ENCODE peak calls at places on chromosome 22, in seven cellular contexts. N is neuronal stem cell, V is SK-N-SH, U is testis, O is tibial nerve, A is Peyer's patch, X is HAP-1. Y is an unnamed sample. For H3K4me1 and H3K9me3, the result is how much of the 10 kb centered on the place peaks cover.

GRCh38 chr22:26124991-26125725 is 44.1 kb upstream of the SEZ6L start:
- DNase-seq in N (no peak), V (no peak), U (no peak), O (no peak), A (no peak), X (no peak), Y (no peak)

GRCh38 chr22:23067691-23068090 is 2.6 kb upstream of the GNAZ start:
- DNase-seq in N (no peak), V (no peak), U (no peak), O (no peak), A (no peak), X (no peak), Y (no peak)

GRCh38 chr22:40023226-40023925 is 28.6 kb downstream of the FAM83F start:
- DNase-seq in N (no peak), V (no peak), U (no peak), O (no peak), A (no peak), X (no peak), Y (no peak)

GRCh38 chr22:30459206-30460052 is 12.4 kb downstream of the SEC14L3 start:
- DNase-seq in N (peak), V (no peak), U (no peak), O (no peak), A (no peak), X (no peak), Y (no peak)

GRCh38 chr22:27436591-27436990 is 365.0 kb downstream of the MN1 start:
- DNase-seq in N (no peak), V (no peak), U (no peak), O (no peak), A (no peak), X (no peak), Y (no peak)

GRCh38 chr22:27218521-27218920 is 561.1 kb downstream of the MIAT start:
- DNase-seq in N (no peak), V (peak), U (peak), O (no peak), A (no peak), X (no peak), Y (no peak)

GRCh38 chr22:31247726-31248125 is 35.6 kb downstream of the LIMK2 start:
- DNase-seq in N (no peak), V (peak), U (no peak), O (no peak), A (no peak), X (no peak), Y (no peak)

GRCh38 chr22:23925020-23925606 is 30.9 kb downstream of the MIF start:
- DNase-seq in N (no peak), V (no peak), U (no peak), O (no peak), A (no peak), X (no peak), Y (no peak)

GRCh38 chr22:38468761-38469305 is 937 bp downstream of the KDELR3 start:
- DNase-seq in N (no peak), V (no peak), U (no peak), O (no peak), A (no peak), X (no peak), Y (no peak)

GRCh38 chr22:26170795-26171194 is 1.5 kb downstream of the SEZ6L start:
- DNase-seq in N (peak), V (peak), U (peak), O (no peak), A (no peak), X (no peak), Y (no peak)

GRCh38 chr22:33210129-33210784 is 152.1 kb upstream of the SYN3 start:
- DNase-seq in N (peak), V (peak), U (peak), O (no peak), A (no peak), X (peak), Y (peak)

GRCh38 chr22:30354644-30355043 is 2.0 kb downstream of the SF3A1 start:
- DNase-seq in N (no peak), V (no peak), U (no peak), O (no peak), A (no peak), X (no peak), Y (no peak)

GRCh38 chr22:49026476-49027121 is 801.1 kb downstream of the BRD1 start:
- DNase-seq in N (no peak), V (peak), U (peak), O (no peak), A (no peak), X (no peak), Y (no peak)

GRCh38 chr22:49028111-49028510 is 799.6 kb downstream of the BRD1 start:
- DNase-seq in N (no peak), V (no peak), U (no peak), O (no peak), A (no peak), X (no peak), Y (no peak)

GRCh38 chr22:49024775-49025440 is 802.8 kb downstream of the BRD1 start:
- DNase-seq in N (no peak), V (no peak), U (no peak), O (no peak), A (no peak), X (no peak), Y (no peak)

GRCh38 chr22:49025791-49026475 is 801.7 kb downstream of the BRD1 start:
- DNase-seq in N (no peak), V (no peak), U (no peak), O (no peak), A (no peak), X (no peak), Y (no peak)

GRCh38 chr22:49027122-49027670 is 800.5 kb downstream of the BRD1 start:
- DNase-seq in N (no peak), V (no peak), U (no peak), O (no peak), A (no peak), X (no peak), Y (no peak)
- H3K4me1 ChIP-seq in N (under half), V (under half), U (under half), O (under half), A (under half), X (under half), Y (under half)

GRCh38 chr22:46263208-46263575 is at the start of gene PKDREJ:
- DNase-seq in N (no peak), V (no peak), U (no peak), O (no peak), A (no peak), X (no peak), Y (no peak)
- H3K4me3 ChIP-seq in N (no peak), V (no peak), U (peak), O (peak), A (no peak), X (no peak), Y (peak)

GRCh38 chr22:48647051-48647450 is 1180.6 kb downstream of the BRD1 start:
- DNase-seq in N (no peak), V (no peak), U (no peak), O (no peak), A (no peak), X (no peak), Y (no peak)
- H3K9me3 ChIP-seq in N (under half), V (under half), U (under half), O (under half), A (under half), X (under half), Y (half or more)

GRCh38 chr22:46067159-46068111 is 82.9 kb upstream of the PPARA start:
- DNase-seq in N (no peak), V (no peak), U (peak), O (no peak), A (no peak), X (no peak), Y (no peak)
- H3K4me1 ChIP-seq in N (under half), V (under half), U (under half), O (half or more), A (under half), X (under half), Y (under half)

GRCh38 chr22:45469573-45470383 is 32.9 kb upstream of the FBLN1 start:
- DNase-seq in N (no peak), V (no peak), U (no peak), O (no peak), A (no peak), X (peak), Y (no peak)
- H3K4me3 ChIP-seq in N (no peak), V (no peak), U (no peak), O (no peak), A (no peak), X (no peak), Y (no peak)

GRCh38 chr22:47376901-47377520 is 614.6 kb downstream of the TBC1D22A start:
- DNase-seq in N (no peak), V (no peak), U (no peak), O (no peak), A (no peak), X (no peak), Y (no peak)

GRCh38 chr22:47381240-47381639 is 618.8 kb downstream of the TBC1D22A start:
- DNase-seq in N (no peak), V (no peak), U (no peak), O (no peak), A (no peak), X (no peak), Y (no peak)

GRCh38 chr22:47380692-47381091 is 618.2 kb downstream of the TBC1D22A start:
- DNase-seq in N (no peak), V (no peak), U (no peak), O (no peak), A (no peak), X (no peak), Y (no peak)

GRCh38 chr22:47377926-47378560 is 615.6 kb downstream of the TBC1D22A start:
- DNase-seq in N (no peak), V (no peak), U (no peak), O (no peak), A (no peak), X (no peak), Y (no peak)

GRCh38 chr22:47379037-47379436 is 616.6 kb downstream of the TBC1D22A start:
- DNase-seq in N (no peak), V (no peak), U (no peak), O (no peak), A (no peak), X (no peak), Y (no peak)
- H3K9me3 ChIP-seq in N (half or more), V (under half), U (under half), O (under half), A (under half), X (under half), Y (under half)

GRCh38 chr22:42314709-42315391 is 44.4 kb upstream of the TCF20 start:
- DNase-seq in N (no peak), V (no peak), U (no peak), O (no peak), A (no peak), X (no peak), Y (no peak)

GRCh38 chr22:42313804-42314581 is 43.5 kb upstream of the TCF20 start:
- DNase-seq in N (peak), V (peak), U (peak), O (no peak), A (peak), X (no peak), Y (peak)

GRCh38 chr22:42315392-42315756 is 44.9 kb upstream of the TCF20 start:
- DNase-seq in N (no peak), V (no peak), U (no peak), O (no peak), A (no peak), X (no peak), Y (no peak)

GRCh38 chr22:42310301-42310981 is 40.0 kb upstream of the TCF20 start:
- DNase-seq in N (no peak), V (no peak), U (no peak), O (no peak), A (no peak), X (no peak), Y (no peak)

GRCh38 chr22:42313204-42313603 is 42.8 kb upstream of the TCF20 start:
- DNase-seq in N (no peak), V (no peak), U (no peak), O (no peak), A (no peak), X (no peak), Y (no peak)
- H3K4me1 ChIP-seq in N (under half), V (under half), U (under half), O (under half), A (under half), X (under half), Y (under half)

GRCh38 chr22:37331034-37331428 is 48.7 kb downstream of the CYTH4 start:
- DNase-seq in N (no peak), V (no peak), U (no peak), O (no peak), A (no peak), X (no peak), Y (no peak)
- H3K4me3 ChIP-seq in N (no peak), V (no peak), U (no peak), O (no peak), A (no peak), X (no peak), Y (no peak)

GRCh38 chr22:44488354-44488753 is 9.7 kb downstream of the RTL6 start:
- DNase-seq in N (no peak), V (no peak), U (no peak), O (no peak), A (no peak), X (no peak), Y (no peak)
- H3K9me3 ChIP-seq in N (under half), V (under half), U (under half), O (under half), A (under half), X (under half), Y (under half)